ENCODE peak calls at places on chromosomes 16 and 17, in six cellular contexts. I is left ventricle myocardium inferior, H is tibial artery, D is mucosa of descending colon, C is tibial nerve, G is neuronal stem cell. X is an unnamed sample. For H3K9me3, the result is how much of the 10 kb centered on the place peaks cover.

GRCh38 chr17:16953841-16954240 is 18.1 kb downstream of the TNFRSF13B start:
- DNase-seq in I (no peak), H (no peak), D (no peak), C (no peak), G (no peak), X (no peak)

GRCh38 chr17:37051839-37052238 is 103.1 kb downstream of the AATF start:
- DNase-seq in I (no peak), H (no peak), D (peak), C (no peak), G (no peak), X (no peak)

GRCh38 chr16:82240111-82240510 is 70.1 kb upstream of the MPHOSPH6 start:
- DNase-seq in I (no peak), H (no peak), D (no peak), C (no peak), G (no peak), X (no peak)

GRCh38 chr17:66508896-66509843 is 206.8 kb downstream of the PRKCA start:
- DNase-seq in I (no peak), H (no peak), D (peak), C (no peak), G (no peak), X (no peak)

GRCh38 chr17:42153919-42154491 is 784 bp downstream of the RAB5C start:
- DNase-seq in I (no peak), H (no peak), D (no peak), C (no peak), G (no peak), X (no peak)

GRCh38 chr16:57127037-57127763 is 34.8 kb downstream of the CPNE2 start:
- DNase-seq in I (no peak), H (no peak), D (no peak), C (no peak), G (no peak), X (no peak)

GRCh38 chr17:82754297-82755208 is 2.7 kb downstream of the TBCD start:
- DNase-seq in I (no peak), H (no peak), D (peak), C (no peak), G (peak), X (no peak)

GRCh38 chr16:30740364-30741251 is 7.6 kb upstream of the PHKG2 start:
- DNase-seq in I (peak), H (peak), D (peak), C (peak), G (no peak), X (no peak)

GRCh38 chr16:67931712-67932461 is at the start of gene CTRL:
- DNase-seq in I (no peak), H (no peak), D (no peak), C (no peak), G (no peak), X (no peak)

GRCh38 chr16:53816211-53816610 is 112.3 kb downstream of the FTO start:
- DNase-seq in I (no peak), H (no peak), D (no peak), C (no peak), G (no peak), X (no peak)
- H3K9me3 ChIP-seq in I (under half), H (under half), D (under half), C (under half), G (under half), X (under half)

GRCh38 chr16:15979801-15980200 is 30.4 kb downstream of the ABCC1 start:
- DNase-seq in I (no peak), H (no peak), D (no peak), C (no peak), G (no peak), X (no peak)
- H3K9me3 ChIP-seq in I (under half), H (under half), D (under half), C (under half), G (under half), X (under half)

GRCh38 chr17:27180322-27180721 is 113.6 kb upstream of the WSB1 start:
- DNase-seq in I (no peak), H (no peak), D (no peak), C (no peak), G (no peak), X (no peak)

DNA sequence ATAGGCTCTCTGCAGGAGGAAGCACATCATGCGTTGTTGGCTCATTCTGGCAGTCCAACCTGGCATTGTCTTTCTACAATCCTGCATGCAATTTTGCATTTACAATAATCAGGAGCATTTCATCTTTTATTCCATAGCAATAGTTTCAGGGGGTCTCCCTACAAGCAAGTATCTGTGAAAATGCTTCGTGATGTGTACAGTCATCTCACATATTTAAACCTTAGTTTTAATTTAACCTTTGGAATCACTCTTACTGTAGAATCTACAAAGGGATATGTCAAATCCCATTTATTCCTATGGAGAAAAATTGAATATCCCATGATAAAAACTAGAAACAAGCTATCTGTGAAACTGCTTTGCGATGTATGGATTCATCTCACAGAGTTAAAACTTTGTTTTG is 112.0 kb upstream of the WSB1 start:
- DNase-seq in I (no peak), H (no peak), D (no peak), C (no peak), G (no peak), X (no peak)
- H3K9me3 ChIP-seq in I (under half), H (under half), D (under half), C (under half), G (under half), X (under half)

GRCh38 chr16:3317315-3317999 is 12.2 kb downstream of the ZNF75A start:
- DNase-seq in I (no peak), H (no peak), D (no peak), C (no peak), G (no peak), X (no peak)
- H3K9me3 ChIP-seq in I (half or more), H (half or more), D (half or more), C (under half), G (half or more), X (half or more)

GRCh38 chr16:15973460-15973859 is 24.0 kb downstream of the ABCC1 start:
- DNase-seq in I (no peak), H (no peak), D (no peak), C (no peak), G (no peak), X (no peak)
- H3K9me3 ChIP-seq in I (under half), H (under half), D (under half), C (under half), G (under half), X (under half)

DNA sequence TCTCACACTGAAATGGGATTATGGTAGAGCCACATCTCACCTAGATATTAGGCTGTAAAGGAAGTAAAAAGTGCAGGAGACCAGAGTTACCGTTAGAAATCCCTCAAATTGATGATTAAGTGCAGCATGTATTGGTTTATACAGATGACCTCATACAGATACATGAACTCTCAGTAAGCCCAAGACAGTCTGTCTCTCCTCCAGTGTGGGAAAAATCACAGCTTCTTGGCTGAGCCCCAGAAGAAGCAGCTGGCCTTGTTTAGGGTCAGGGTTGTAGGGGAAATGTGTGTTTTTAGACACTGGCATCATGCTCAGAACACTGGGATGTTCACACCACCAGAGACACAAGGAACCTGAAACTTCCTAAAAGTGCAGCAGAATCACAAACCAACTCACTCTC is 135.9 kb downstream of the KATNIP start:
- DNase-seq in I (no peak), H (no peak), D (peak), C (no peak), G (no peak), X (no peak)
- H3K9me3 ChIP-seq in I (under half), H (under half), D (under half), C (under half), G (under half), X (under half)

GRCh38 chr17:74543891-74544760 is 1.8 kb downstream of the CD300C start:
- DNase-seq in I (no peak), H (no peak), D (no peak), C (no peak), G (no peak), X (no peak)

GRCh38 chr17:74541176-74542111 is 4.5 kb downstream of the CD300C start:
- DNase-seq in I (no peak), H (no peak), D (no peak), C (no peak), G (no peak), X (no peak)

GRCh38 chr17:74542727-74543383 is 3.1 kb downstream of the CD300C start:
- DNase-seq in I (no peak), H (no peak), D (no peak), C (no peak), G (no peak), X (no peak)

GRCh38 chr17:74543406-74543805 is 2.5 kb downstream of the CD300C start:
- DNase-seq in I (no peak), H (no peak), D (no peak), C (no peak), G (no peak), X (no peak)

GRCh38 chr17:74542166-74542565 is 3.7 kb downstream of the CD300C start:
- DNase-seq in I (no peak), H (no peak), D (no peak), C (no peak), G (no peak), X (no peak)
- H3K9me3 ChIP-seq in I (under half), H (under half), D (under half), C (under half), G (under half), X (under half)

GRCh38 chr16:35377142-35377541 is 1917.7 kb downstream of the TP53TG3F start:
- DNase-seq in I (no peak), H (no peak), D (no peak), C (no peak), G (no peak), X (no peak)
- H3K9me3 ChIP-seq in I (under half), H (under half), D (under half), C (under half), G (under half), X (under half)

DNA sequence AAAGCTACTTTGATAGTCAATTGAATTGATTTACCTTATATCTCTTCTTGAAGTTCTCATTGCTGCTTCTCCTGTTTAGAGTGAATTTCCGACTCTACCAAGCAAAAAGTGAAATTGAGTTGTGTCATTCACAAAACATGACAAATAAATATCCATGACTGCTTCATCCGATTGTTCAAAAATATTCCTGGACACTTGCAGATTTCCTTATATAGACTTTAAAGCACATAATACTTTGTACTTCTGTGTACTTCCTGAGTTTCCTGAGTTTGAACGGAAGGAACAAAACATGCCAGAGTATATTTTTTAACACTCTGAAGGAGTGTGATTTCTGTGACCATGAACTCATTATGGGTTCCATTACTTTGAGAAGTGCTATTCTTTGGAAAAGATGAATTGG is 20.5 kb upstream of the VAT1L start:
- DNase-seq in I (no peak), H (no peak), D (no peak), C (no peak), G (no peak), X (no peak)
- H3K9me3 ChIP-seq in I (under half), H (under half), D (under half), C (under half), G (under half), X (under half)